ENCODE peak calls at places on chromosomes 4 and X, in ten cellular contexts. B is A673, I is cardiac fibroblast, K is adrenal gland, Y is GM06990, Q is tibial artery, T is breast epithelium, J is sigmoid colon, M is aorta, U is GM12865. R is an unnamed sample.

GRCh38 chr4:176286728-176287127 is 17.7 kb upstream of the ASB5 start:
- DNase-seq in B (no peak), I (no peak), K (no peak), Y (no peak), Q (no peak), T (no peak), J (no peak), M (no peak), U (no peak), R (no peak)

GRCh38 chr4:8399298-8399697 is 41.2 kb downstream of the ACOX3 start:
- DNase-seq in B (no peak), I (no peak), K (no peak), Y (no peak), Q (no peak), T (no peak), J (no peak), M (no peak), U (no peak), R (no peak)

GRCh38 chr4:24794111-24794860 is 1.1 kb upstream of the SOD3 start:
- DNase-seq in B (no peak), I (peak), K (peak), Y (no peak), Q (peak), T (no peak), J (peak), M (peak), U (no peak), R (no peak)

GRCh38 chr4:1716065-1716945 is 4.2 kb upstream of the SLBP start:
- DNase-seq in B (no peak), I (no peak), K (no peak), Y (no peak), Q (no peak), T (no peak), J (no peak), M (no peak), U (no peak), R (no peak)

GRCh38 chrX:143669395-143669794 is 33.5 kb upstream of the SLITRK4 start:
- DNase-seq in B (peak), I (peak), K (no peak), Y (no peak), Q (no peak), T (no peak), J (no peak), M (no peak), U (no peak), R (peak)

GRCh38 chr4:1277667-1278335 is 11.9 kb upstream of the MAEA start:
- DNase-seq in B (no peak), I (peak), K (no peak), Y (no peak), Q (no peak), T (no peak), J (no peak), M (no peak), U (no peak), R (no peak)

GRCh38 chrX:53089224-53089842 is 4.6 kb upstream of the KANTR start:
- DNase-seq in B (peak), I (peak), K (no peak), Y (no peak), Q (no peak), T (no peak), J (peak), M (no peak), U (peak), R (no peak)

GRCh38 chr4:140186651-140187315 is 32.8 kb upstream of the MAML3 start:
- DNase-seq in B (no peak), I (peak), K (peak), Y (no peak), Q (no peak), T (peak), J (peak), M (no peak), U (no peak), R (no peak)

GRCh38 chr4:16250665-16251365 is 24.5 kb upstream of the TAPT1 start:
- DNase-seq in B (no peak), I (peak), K (peak), Y (no peak), Q (no peak), T (no peak), J (no peak), M (no peak), U (no peak), R (no peak)

GRCh38 chr4:112908511-112908910 is 140.9 kb upstream of the ANK2 start:
- DNase-seq in B (peak), I (no peak), K (no peak), Y (no peak), Q (no peak), T (no peak), J (no peak), M (no peak), U (no peak), R (no peak)

GRCh38 chr4:36324808-36325207 is 43.4 kb downstream of the DTHD1 start:
- DNase-seq in B (no peak), I (no peak), K (no peak), Y (no peak), Q (no peak), T (no peak), J (no peak), M (no peak), U (peak), R (no peak)

GRCh38 chr4:48342559-48342878 is 1.2 kb downstream of the SLAIN2 start:
- DNase-seq in B (no peak), I (no peak), K (no peak), Y (no peak), Q (no peak), T (no peak), J (no peak), M (no peak), U (no peak), R (peak)

GRCh38 chr4:3801931-3802550 is 35.9 kb downstream of the ADRA2C start:
- DNase-seq in B (no peak), I (no peak), K (no peak), Y (no peak), Q (no peak), T (no peak), J (no peak), M (peak), U (no peak), R (no peak)

GRCh38 chrX:118348186-118348810 is 2.4 kb downstream of the WDR44 start:
- DNase-seq in B (no peak), I (no peak), K (no peak), Y (no peak), Q (no peak), T (no peak), J (no peak), M (no peak), U (no peak), R (no peak)

GRCh38 chrX:37745354-37745753 is 34.5 kb upstream of the CYBB start:
- DNase-seq in B (peak), I (peak), K (peak), Y (peak), Q (peak), T (peak), J (peak), M (peak), U (peak), R (peak)

GRCh38 chr4:44493924-44494323 is 45.3 kb upstream of the KCTD8 start:
- DNase-seq in B (peak), I (peak), K (no peak), Y (no peak), Q (no peak), T (no peak), J (no peak), M (no peak), U (peak), R (peak)

GRCh38 chrX:9942086-9942485 is 25.1 kb upstream of the CLDN34 start:
- DNase-seq in B (no peak), I (no peak), K (no peak), Y (peak), Q (no peak), T (no peak), J (no peak), M (no peak), U (peak), R (peak)

GRCh38 chr4:110190249-110190648 is 8.2 kb downstream of the ELOVL6 start:
- DNase-seq in B (no peak), I (peak), K (no peak), Y (no peak), Q (no peak), T (no peak), J (no peak), M (no peak), U (no peak), R (no peak)

GRCh38 chr4:123699823-123700822 is 303.5 kb downstream of the SPRY1 start:
- DNase-seq in B (peak), I (peak), K (no peak), Y (no peak), Q (no peak), T (peak), J (no peak), M (no peak), U (no peak), R (no peak)

GRCh38 chr4:131584587-131584986 is 1564.5 kb upstream of the PCDH10 start:
- DNase-seq in B (no peak), I (no peak), K (no peak), Y (no peak), Q (no peak), T (no peak), J (no peak), M (no peak), U (no peak), R (no peak)

GRCh38 chr4:180898305-180898704 is 1344.9 kb upstream of the TENM3 start:
- DNase-seq in B (no peak), I (no peak), K (no peak), Y (no peak), Q (no peak), T (no peak), J (no peak), M (no peak), U (no peak), R (no peak)

GRCh38 chrX:19677121-19677520 is 161.8 kb upstream of the MAP3K15 start:
- DNase-seq in B (no peak), I (no peak), K (no peak), Y (no peak), Q (no peak), T (no peak), J (no peak), M (no peak), U (no peak), R (no peak)
- H3K4me3 ChIP-seq in B (no peak), I (no peak), K (no peak), Y (no peak), Q (no peak), T (no peak), J (no peak), M (no peak), U (no peak), R (no peak)

GRCh38 chr4:4866833-4867744 is 7.6 kb downstream of the MSX1 start:
- DNase-seq in B (no peak), I (peak), K (no peak), Y (no peak), Q (no peak), T (no peak), J (no peak), M (no peak), U (peak), R (no peak)
- H3K4me3 ChIP-seq in B (no peak), I (no peak), K (no peak), Y (peak), Q (peak), T (peak), J (peak), M (no peak), U (no peak), R (no peak)

DNA sequence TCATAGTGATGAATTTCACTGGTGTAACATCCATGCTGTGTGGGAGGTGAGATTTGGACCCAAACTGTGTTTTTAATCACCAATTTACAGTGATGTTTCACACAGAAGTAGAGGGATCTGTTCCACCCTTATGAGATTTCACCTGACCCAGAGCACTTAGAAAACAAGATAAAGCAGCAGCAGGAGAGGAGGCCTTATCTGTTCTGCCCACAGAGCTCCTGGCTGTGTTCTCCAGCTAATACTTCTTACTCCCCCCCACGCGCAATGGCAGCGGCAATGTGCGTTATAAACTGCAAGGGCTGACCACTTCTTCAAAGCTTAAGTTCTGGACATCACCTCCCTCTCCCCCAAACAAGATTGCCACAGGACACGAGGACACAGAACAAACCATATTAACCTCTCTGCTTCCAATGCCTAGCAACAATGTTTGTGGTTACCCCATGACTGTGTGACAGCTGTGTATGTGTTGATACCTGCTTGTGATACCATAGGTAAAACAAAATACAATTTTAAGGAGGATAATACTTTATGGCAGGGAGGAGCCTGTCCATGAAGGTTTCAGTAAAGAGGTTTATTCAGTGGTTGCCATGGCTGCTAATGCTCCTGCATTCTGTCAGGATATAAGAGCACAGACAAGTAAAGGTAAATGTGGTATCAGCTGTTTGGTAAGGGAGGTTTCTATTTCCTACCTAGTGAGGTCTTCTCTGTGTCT is 210.1 kb downstream of the SOWAHB start:
- DNase-seq in B (no peak), I (no peak), K (no peak), Y (no peak), Q (no peak), T (no peak), J (no peak), M (no peak), U (no peak), R (no peak)
- H3K4me3 ChIP-seq in B (no peak), I (no peak), K (no peak), Y (no peak), Q (peak), T (no peak), J (no peak), M (peak), U (no peak), R (no peak)

GRCh38 chr4:75844151-75844662 is 58.0 kb downstream of the PPEF2 start:
- DNase-seq in B (no peak), I (peak), K (peak), Y (no peak), Q (no peak), T (no peak), J (no peak), M (no peak), U (no peak), R (no peak)
- H3K4me3 ChIP-seq in B (no peak), I (no peak), K (no peak), Y (no peak), Q (no peak), T (no peak), J (no peak), M (no peak), U (no peak), R (no peak)

GRCh38 chr4:26583865-26584652 is at the start of gene TBC1D19:
- DNase-seq in B (peak), I (peak), K (peak), Y (peak), Q (peak), T (peak), J (peak), M (peak), U (peak), R (peak)

GRCh38 chr4:26584725-26585124 is 841 bp downstream of the TBC1D19 start:
- DNase-seq in B (no peak), I (no peak), K (no peak), Y (no peak), Q (no peak), T (no peak), J (no peak), M (no peak), U (no peak), R (no peak)

GRCh38 chr4:26579169-26579568 is 4.7 kb upstream of the TBC1D19 start:
- DNase-seq in B (no peak), I (no peak), K (no peak), Y (no peak), Q (no peak), T (no peak), J (no peak), M (no peak), U (no peak), R (no peak)

GRCh38 chr4:26583538-26583864 is 383 bp upstream of the TBC1D19 start:
- DNase-seq in B (no peak), I (no peak), K (no peak), Y (no peak), Q (no peak), T (no peak), J (no peak), M (no peak), U (no peak), R (peak)
- H3K4me3 ChIP-seq in B (peak), I (peak), K (peak), Y (peak), Q (peak), T (peak), J (peak), M (peak), U (peak), R (peak)